ENCODE peak calls at places on chromosomes 4 and X, in nine cellular contexts. C is AG04450; N is endodermal cell; V is CD8-positive, alpha-beta memory T cell; S is thoracic aorta; E is lower lobe of right lung; T is right cardiac atrium; J is left lung; P is A549. O is an unnamed sample.

GRCh38 chr4:24076811-24077210 is 187.0 kb upstream of the PPARGC1A start:
- DNase-seq in C (no peak), S (no peak), V (no peak), P (no peak), N (no peak), J (no peak), T (no peak), E (no peak), O (no peak)

GRCh38 chrX:151825927-151826471 is 86.7 kb upstream of the MAGEA4 start:
- DNase-seq in E (no peak), V (no peak), P (peak), N (no peak), J (no peak), T (peak), C (peak), S (no peak), O (no peak)

GRCh38 chr4:142112451-142112850 is 476.1 kb downstream of the IL15 start:
- DNase-seq in V (no peak), E (no peak), T (no peak), N (no peak), S (no peak), P (no peak), J (no peak), C (no peak), O (no peak)

GRCh38 chr4:121096629-121097028 is 24.3 kb upstream of the NDNF start:
- DNase-seq in T (no peak), N (no peak), S (no peak), V (no peak), P (no peak), E (no peak), J (no peak), C (peak), O (no peak)

GRCh38 chr4:54657556-54658313 is at the start of gene KIT:
- DNase-seq in S (no peak), V (no peak), E (peak), N (peak), J (peak), T (peak), P (no peak), C (no peak), O (no peak)

GRCh38 chrX:15956684-15957083 is 102.1 kb upstream of the AP1S2 start:
- DNase-seq in T (no peak), N (peak), P (no peak), C (no peak), E (no peak), S (no peak), J (no peak), V (no peak), O (no peak)

GRCh38 chr4:146814736-146815135 is 130.9 kb downstream of the TTC29 start:
- DNase-seq in V (no peak), J (no peak), C (no peak), P (no peak), S (no peak), E (no peak), N (no peak), T (no peak), O (no peak)

GRCh38 chr4:17884063-17884462 is 73.3 kb downstream of the NCAPG start:
- DNase-seq in T (no peak), P (no peak), V (no peak), J (no peak), E (no peak), C (peak), N (no peak), S (no peak), O (no peak)

GRCh38 chr4:138398297-138398696 is 156.1 kb upstream of the SLC7A11 start:
- DNase-seq in P (no peak), S (no peak), V (no peak), J (no peak), C (no peak), T (no peak), N (peak), E (no peak), O (no peak)

GRCh38 chr4:97589481-97590196 is 553.6 kb downstream of the STPG2 start:
- DNase-seq in V (no peak), J (no peak), P (no peak), C (no peak), E (no peak), S (no peak), N (no peak), T (no peak), O (no peak)

GRCh38 chr4:152537881-152538280 is 2.0 kb upstream of the FBXW7 start:
- DNase-seq in J (no peak), P (no peak), S (no peak), T (no peak), C (no peak), E (no peak), N (no peak), V (no peak), O (no peak)

DNA sequence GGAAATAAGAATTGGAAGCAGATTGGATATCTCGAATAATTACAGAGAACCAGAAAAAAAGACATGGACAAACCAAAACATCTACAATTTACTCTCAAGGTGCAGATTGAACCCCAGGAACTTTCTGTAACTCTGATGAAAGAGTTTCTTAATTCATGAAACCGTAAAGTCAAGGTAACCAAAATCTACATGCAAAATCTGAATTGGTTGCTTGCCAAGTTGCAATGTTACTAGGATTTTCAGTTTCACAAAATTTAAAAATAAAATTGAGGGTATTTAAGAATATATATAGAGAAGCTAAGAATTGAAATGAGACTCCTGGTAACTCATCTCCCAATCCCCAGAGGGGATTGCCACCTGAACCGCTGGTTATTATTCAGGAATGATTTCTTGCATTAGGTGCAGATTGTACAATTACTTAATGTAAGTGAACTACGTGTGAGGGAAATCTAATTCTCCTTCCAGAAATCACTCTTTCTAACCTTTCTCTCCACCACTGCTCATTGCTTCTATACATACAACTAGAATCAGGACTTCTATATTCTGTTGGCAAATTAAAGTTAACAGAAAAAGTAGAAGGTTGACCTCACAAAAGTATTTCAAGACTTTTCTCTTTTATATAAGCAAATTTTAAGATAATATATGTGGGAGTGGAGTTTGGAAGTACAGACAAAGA is 221.5 kb upstream of the NDST4 start:
- DNase-seq in V (no peak), C (no peak), P (no peak), E (no peak), N (no peak), T (no peak), S (no peak), J (no peak), O (no peak)
- H3K27ac ChIP-seq in V (no peak), C (no peak), P (no peak), E (no peak), N (no peak), T (no peak), S (no peak), J (no peak), O (no peak)

DNA sequence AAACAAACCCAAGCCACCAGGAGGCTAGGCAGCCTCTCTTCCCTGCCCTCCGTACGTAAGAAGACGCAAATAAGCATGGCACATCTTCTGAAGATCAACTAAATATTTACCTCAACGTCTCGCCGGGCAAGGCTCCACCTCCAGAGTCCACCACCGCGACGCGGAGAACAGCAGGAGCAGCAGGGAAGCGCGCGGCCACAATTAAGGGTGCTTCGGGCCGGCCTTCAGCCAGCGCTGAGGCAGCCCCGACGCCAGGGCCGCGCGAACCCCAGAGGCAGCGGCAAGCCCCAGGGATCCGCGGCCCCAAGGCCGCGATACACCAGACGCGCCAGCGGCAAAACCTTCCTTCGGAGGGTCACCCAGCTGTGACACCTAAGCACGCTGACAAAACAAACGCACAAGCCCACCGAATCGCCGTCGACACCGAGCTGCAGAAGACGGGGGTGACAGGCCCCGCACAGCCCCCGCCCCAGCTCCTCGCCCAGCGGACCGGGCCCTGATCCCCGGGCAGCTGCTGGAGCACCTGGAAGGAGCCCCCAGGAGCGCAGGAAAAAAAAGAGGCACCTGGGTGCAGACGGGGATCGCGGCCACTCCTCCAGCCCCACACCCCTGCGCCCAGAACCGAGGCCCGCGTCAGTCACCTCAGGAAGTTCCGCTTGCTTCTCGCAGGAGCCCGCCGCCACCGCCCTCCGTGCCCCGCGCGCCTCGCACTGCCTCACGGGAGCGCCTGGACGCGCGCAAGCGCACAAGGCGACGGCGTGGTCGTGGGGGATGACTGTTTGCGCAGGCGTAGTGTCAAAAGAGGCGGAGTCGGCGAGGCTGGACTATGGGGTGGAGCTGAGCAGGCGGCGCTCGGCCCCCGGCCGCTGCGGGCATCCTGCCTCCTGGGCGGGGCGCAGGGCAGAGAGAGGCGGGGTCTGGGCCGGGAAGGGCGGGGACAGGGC is at the start of the genes HAUS3 and POLN:
- DNase-seq in C (peak), S (peak), T (peak), E (peak), P (peak), J (peak), N (peak), V (peak), O (peak)
- H3K27ac ChIP-seq in C (no peak), S (peak), T (peak), E (peak), P (peak), J (peak), N (no peak), V (peak), O (peak)

GRCh38 chr4:25927361-25928040 is 13.5 kb downstream of the SMIM20 start:
- DNase-seq in J (no peak), T (no peak), V (no peak), S (no peak), P (no peak), E (no peak), N (no peak), C (no peak), O (no peak)
- H3K27ac ChIP-seq in J (no peak), T (no peak), V (no peak), S (peak), P (no peak), E (no peak), N (no peak), C (no peak), O (peak)

GRCh38 chrX:153688071-153688470 is 345 bp downstream of the SLC6A8 start:
- DNase-seq in S (no peak), J (no peak), N (no peak), C (no peak), T (no peak), P (no peak), E (no peak), V (no peak), O (no peak)

GRCh38 chrX:153687121-153688039 is at the start of gene SLC6A8:
- DNase-seq in V (peak), C (peak), E (peak), P (peak), J (peak), S (no peak), N (peak), T (peak), O (peak)

GRCh38 chrX:153685751-153686676 is 1.7 kb upstream of the SLC6A8 start:
- DNase-seq in N (peak), C (no peak), T (peak), S (no peak), E (no peak), V (no peak), P (no peak), J (peak), O (no peak)

GRCh38 chrX:153684447-153685178 is 3.1 kb upstream of the SLC6A8 start:
- DNase-seq in T (peak), C (no peak), E (no peak), S (no peak), J (peak), P (no peak), N (peak), V (no peak), O (peak)

GRCh38 chrX:153685179-153685536 is 2.6 kb upstream of the SLC6A8 start:
- DNase-seq in E (no peak), N (peak), C (no peak), J (peak), S (no peak), P (no peak), T (peak), V (no peak), O (peak)
- H3K27ac ChIP-seq in E (no peak), N (peak), C (no peak), J (no peak), S (no peak), P (no peak), T (no peak), V (peak), O (no peak)

O was measured in breast epithelium.